ENCODE peak calls at places on chromosome 22, in eight cellular contexts. One of them, this sample, is unnamed.

GRCh38 chr22:50545522-50546325 is at the start of gene KLHDC7B:
- DNase-seq in esophagus squamous epithelium: no peak
- DNase-seq in ovary: no peak
- DNase-seq in mesendoderm: peak; percentile 69
- DNase-seq in uterus: no peak
- DNase-seq in OCI-LY7: no peak
- DNase-seq in cardiac muscle cell: no peak
- DNase-seq in stomach: no peak
- DNase-seq in this sample: peak; percentile 46

GRCh38 chr22:19871023-19871844 is 16.6 kb upstream of the GNB1L start:
- DNase-seq in esophagus squamous epithelium: no peak
- DNase-seq in ovary: peak; percentile 6
- DNase-seq in mesendoderm: no peak
- DNase-seq in uterus: no peak
- DNase-seq in OCI-LY7: no peak
- DNase-seq in cardiac muscle cell: no peak
- DNase-seq in stomach: no peak
- DNase-seq in this sample: no peak

GRCh38 chr22:37338539-37339246 is 56.4 kb downstream of the CYTH4 start:
- DNase-seq in esophagus squamous epithelium: no peak
- DNase-seq in ovary: no peak
- DNase-seq in mesendoderm: no peak
- DNase-seq in uterus: no peak
- DNase-seq in OCI-LY7: no peak
- DNase-seq in cardiac muscle cell: no peak
- DNase-seq in stomach: peak; percentile 34
- DNase-seq in this sample: no peak

GRCh38 chr22:19536564-19536963 is 12.4 kb upstream of the CLDN5 start:
- DNase-seq in esophagus squamous epithelium: no peak
- DNase-seq in ovary: no peak
- DNase-seq in mesendoderm: no peak
- DNase-seq in uterus: no peak
- DNase-seq in OCI-LY7: no peak
- DNase-seq in cardiac muscle cell: no peak
- DNase-seq in stomach: no peak
- DNase-seq in this sample: no peak

GRCh38 chr22:35648066-35649025 is at the start of gene APOL6:
- DNase-seq in esophagus squamous epithelium: no peak
- DNase-seq in ovary: no peak
- DNase-seq in mesendoderm: no peak
- DNase-seq in uterus: peak; percentile 56
- DNase-seq in OCI-LY7: peak; percentile 81
- DNase-seq in cardiac muscle cell: peak; percentile 86
- DNase-seq in stomach: peak; percentile 46
- DNase-seq in this sample: peak; percentile 58

GRCh38 chr22:28123989-28124766 is 205.1 kb upstream of the PITPNB start:
- DNase-seq in esophagus squamous epithelium: no peak
- DNase-seq in ovary: no peak
- DNase-seq in mesendoderm: no peak
- DNase-seq in uterus: no peak
- DNase-seq in OCI-LY7: no peak
- DNase-seq in cardiac muscle cell: no peak
- DNase-seq in stomach: no peak
- DNase-seq in this sample: no peak

GRCh38 chr22:38494498-38494897 is 11.6 kb downstream of the DDX17 start:
- DNase-seq in esophagus squamous epithelium: no peak
- DNase-seq in ovary: no peak
- DNase-seq in mesendoderm: no peak
- DNase-seq in uterus: no peak
- DNase-seq in OCI-LY7: no peak
- DNase-seq in cardiac muscle cell: peak; percentile 51
- DNase-seq in stomach: no peak
- DNase-seq in this sample: no peak

GRCh38 chr22:25747245-25747944 is 5.4 kb downstream of the MYO18B start:
- DNase-seq in esophagus squamous epithelium: no peak
- DNase-seq in ovary: no peak
- DNase-seq in mesendoderm: no peak
- DNase-seq in uterus: peak; percentile 26
- DNase-seq in OCI-LY7: no peak
- DNase-seq in cardiac muscle cell: peak; percentile 90
- DNase-seq in stomach: peak; percentile 74
- DNase-seq in this sample: peak; percentile 93

GRCh38 chr22:39219071-39220050 is 25.4 kb downstream of the PDGFB start:
- DNase-seq in esophagus squamous epithelium: no peak
- DNase-seq in ovary: no peak
- DNase-seq in mesendoderm: peak; percentile 75
- DNase-seq in uterus: peak; percentile 5
- DNase-seq in OCI-LY7: no peak
- DNase-seq in cardiac muscle cell: no peak
- DNase-seq in stomach: no peak
- DNase-seq in this sample: no peak

GRCh38 chr22:39973656-39974055 is 13.5 kb downstream of the TMA7B start:
- DNase-seq in esophagus squamous epithelium: no peak
- DNase-seq in ovary: no peak
- DNase-seq in mesendoderm: no peak
- DNase-seq in uterus: no peak
- DNase-seq in OCI-LY7: no peak
- DNase-seq in cardiac muscle cell: no peak
- DNase-seq in stomach: no peak
- DNase-seq in this sample: no peak

GRCh38 chr22:37290737-37291136 is 8.4 kb downstream of the CYTH4 start:
- DNase-seq in esophagus squamous epithelium: no peak
- DNase-seq in ovary: no peak
- DNase-seq in mesendoderm: no peak
- DNase-seq in uterus: no peak
- DNase-seq in OCI-LY7: no peak
- DNase-seq in cardiac muscle cell: no peak
- DNase-seq in stomach: no peak
- DNase-seq in this sample: no peak

GRCh38 chr22:29786026-29786425 is 18.9 kb downstream of the UQCR10 start:
- DNase-seq in esophagus squamous epithelium: no peak
- DNase-seq in ovary: no peak
- DNase-seq in mesendoderm: no peak
- DNase-seq in uterus: no peak
- DNase-seq in OCI-LY7: no peak
- DNase-seq in cardiac muscle cell: no peak
- DNase-seq in stomach: peak; percentile 66
- DNase-seq in this sample: no peak

GRCh38 chr22:29787371-29787980 is 20.3 kb downstream of the UQCR10 start:
- DNase-seq in esophagus squamous epithelium: no peak
- DNase-seq in ovary: no peak
- DNase-seq in mesendoderm: no peak
- DNase-seq in uterus: no peak
- DNase-seq in OCI-LY7: no peak
- DNase-seq in cardiac muscle cell: no peak
- DNase-seq in stomach: no peak
- DNase-seq in this sample: no peak

GRCh38 chr22:29784451-29785361 is 17.5 kb downstream of the UQCR10 start:
- DNase-seq in esophagus squamous epithelium: no peak
- DNase-seq in ovary: peak; percentile 64
- DNase-seq in mesendoderm: no peak
- DNase-seq in uterus: no peak
- DNase-seq in OCI-LY7: no peak
- DNase-seq in cardiac muscle cell: peak; percentile 71
- DNase-seq in stomach: peak; percentile 44
- DNase-seq in this sample: no peak

GRCh38 chr22:29790061-29790460 is 22.9 kb downstream of the UQCR10 start:
- DNase-seq in esophagus squamous epithelium: no peak
- DNase-seq in ovary: no peak
- DNase-seq in mesendoderm: no peak
- DNase-seq in uterus: no peak
- DNase-seq in OCI-LY7: no peak
- DNase-seq in cardiac muscle cell: no peak
- DNase-seq in stomach: no peak
- DNase-seq in this sample: no peak

DNA sequence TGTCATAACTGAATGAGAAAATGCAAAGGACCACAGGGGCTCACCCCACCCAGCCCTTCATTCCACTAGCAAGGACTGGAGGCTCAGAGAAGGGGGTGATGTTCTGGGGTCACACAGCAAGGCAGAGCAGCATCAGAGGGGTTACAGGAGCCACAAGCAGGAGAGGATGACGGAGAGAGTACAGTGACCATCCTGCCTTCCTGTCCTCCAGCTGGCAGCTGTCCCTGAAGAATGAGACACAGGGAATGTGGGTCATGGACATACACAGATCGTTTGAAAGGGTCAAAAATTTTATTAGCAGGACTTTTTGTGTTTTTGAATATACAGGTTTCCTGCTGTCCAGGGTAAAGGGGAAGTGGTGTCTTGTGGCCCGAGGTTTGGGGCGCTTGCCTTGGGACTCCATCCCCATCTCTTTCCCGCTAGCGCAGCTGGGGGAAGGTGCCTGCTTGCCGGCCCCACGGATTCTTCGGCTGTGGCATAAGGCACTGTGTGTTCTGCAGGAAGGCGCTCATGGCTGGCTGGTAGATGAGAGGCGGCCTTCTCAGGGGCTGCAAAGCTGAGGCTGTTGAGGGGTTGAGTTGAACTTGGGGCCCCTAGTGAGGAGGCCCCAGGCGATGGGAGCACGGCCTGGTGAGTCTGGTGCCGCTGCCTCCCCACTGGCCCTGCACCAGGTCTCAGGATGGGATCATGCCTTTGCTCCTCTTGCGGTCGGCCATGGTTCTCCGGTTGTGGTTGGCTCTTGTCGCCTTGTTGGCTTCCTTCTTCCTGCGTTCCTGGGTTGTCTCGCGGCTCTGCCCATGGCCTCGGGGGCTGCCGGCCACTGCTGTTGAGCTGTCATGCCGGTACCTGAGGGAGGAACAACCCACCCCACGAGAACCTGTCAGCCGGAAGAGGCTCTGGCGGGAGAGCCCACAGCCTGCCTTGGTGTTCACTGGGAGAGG is 21.4 kb downstream of the UQCR10 start:
- DNase-seq in esophagus squamous epithelium: no peak
- DNase-seq in ovary: no peak
- DNase-seq in mesendoderm: no peak
- DNase-seq in uterus: no peak
- DNase-seq in OCI-LY7: no peak
- DNase-seq in cardiac muscle cell: no peak
- DNase-seq in stomach: no peak
- DNase-seq in this sample: no peak
- H3K27ac ChIP-seq in esophagus squamous epithelium: no peak overlapping the region
- H3K27ac ChIP-seq in ovary: no peak overlapping the region
- H3K27ac ChIP-seq in mesendoderm: no peak overlapping the region
- H3K27ac ChIP-seq in uterus: no peak overlapping the region
- H3K27ac ChIP-seq in OCI-LY7: no peak overlapping the region
- H3K27ac ChIP-seq in cardiac muscle cell: no peak overlapping the region
- H3K27ac ChIP-seq in stomach: no peak overlapping the region
- H3K27ac ChIP-seq in this sample: no peak overlapping the region

DNA sequence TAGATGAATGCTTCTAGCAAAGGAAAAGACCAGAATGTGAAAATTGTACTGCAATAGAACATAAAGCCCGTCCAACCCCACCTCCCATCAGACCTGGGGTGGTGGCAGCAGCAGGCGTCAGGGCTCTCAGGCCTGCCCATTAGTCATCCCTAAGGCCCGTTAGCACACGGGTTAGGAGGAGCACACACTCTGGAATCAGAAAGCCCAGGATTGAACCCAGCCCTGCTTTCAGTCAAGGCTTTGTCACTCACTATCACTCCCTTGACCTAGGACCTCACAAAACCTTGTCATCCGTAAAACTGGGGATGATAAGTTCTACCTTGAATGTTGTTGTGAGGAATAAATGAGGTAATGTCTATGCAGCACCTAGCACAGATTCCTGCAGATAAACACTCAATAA is 26.9 kb downstream of the MICAL3 start:
- DNase-seq in esophagus squamous epithelium: no peak
- DNase-seq in ovary: no peak
- DNase-seq in mesendoderm: no peak
- DNase-seq in uterus: no peak
- DNase-seq in OCI-LY7: no peak
- DNase-seq in cardiac muscle cell: no peak
- DNase-seq in stomach: no peak
- DNase-seq in this sample: no peak
- H3K4me1 ChIP-seq in esophagus squamous epithelium: peaks cover 11% of the 10 kb centered on the region
- H3K4me1 ChIP-seq in ovary: peaks cover 7% of the 10 kb centered on the region
- H3K4me1 ChIP-seq in mesendoderm: no peaks in the 10 kb centered on the region
- H3K4me1 ChIP-seq in uterus: no peaks in the 10 kb centered on the region
- H3K4me1 ChIP-seq in OCI-LY7: peaks cover 79% of the 10 kb centered on the region
- H3K4me1 ChIP-seq in cardiac muscle cell: peaks cover 10% of the 10 kb centered on the region
- H3K4me1 ChIP-seq in stomach: peaks cover 17% of the 10 kb centered on the region
- H3K4me1 ChIP-seq in this sample: peaks cover 16% of the 10 kb centered on the region

GRCh38 chr22:46060292-46061123 is 83.5 kb upstream of the WNT7B start:
- DNase-seq in esophagus squamous epithelium: no peak
- DNase-seq in ovary: no peak
- DNase-seq in mesendoderm: no peak
- DNase-seq in uterus: peak; percentile 19
- DNase-seq in OCI-LY7: no peak
- DNase-seq in cardiac muscle cell: no peak
- DNase-seq in stomach: peak; percentile 23
- DNase-seq in this sample: no peak

GRCh38 chr22:46057762-46058420 is 80.9 kb upstream of the WNT7B start:
- DNase-seq in esophagus squamous epithelium: no peak
- DNase-seq in ovary: peak; percentile 52
- DNase-seq in mesendoderm: no peak
- DNase-seq in uterus: peak; percentile 64
- DNase-seq in OCI-LY7: peak; percentile 89
- DNase-seq in cardiac muscle cell: peak; percentile 51
- DNase-seq in stomach: peak; percentile 57
- DNase-seq in this sample: peak; percentile 76

GRCh38 chr22:46057206-46057605 is 80.2 kb upstream of the WNT7B start:
- DNase-seq in esophagus squamous epithelium: no peak
- DNase-seq in ovary: peak; percentile 71
- DNase-seq in mesendoderm: no peak
- DNase-seq in uterus: peak; percentile 61
- DNase-seq in OCI-LY7: peak; percentile 36
- DNase-seq in cardiac muscle cell: no peak
- DNase-seq in stomach: peak; percentile 25
- DNase-seq in this sample: no peak

GRCh38 chr22:46061124-46061410 is 84.1 kb upstream of the WNT7B start:
- DNase-seq in esophagus squamous epithelium: no peak
- DNase-seq in ovary: no peak
- DNase-seq in mesendoderm: no peak
- DNase-seq in uterus: no peak
- DNase-seq in OCI-LY7: no peak
- DNase-seq in cardiac muscle cell: no peak
- DNase-seq in stomach: no peak
- DNase-seq in this sample: no peak

GRCh38 chr22:46058591-46059519 is 81.9 kb upstream of the WNT7B start:
- DNase-seq in esophagus squamous epithelium: no peak
- DNase-seq in ovary: peak; percentile 53
- DNase-seq in mesendoderm: no peak
- DNase-seq in uterus: peak; percentile 43
- DNase-seq in OCI-LY7: no peak
- DNase-seq in cardiac muscle cell: no peak
- DNase-seq in stomach: peak; percentile 25
- DNase-seq in this sample: no peak
- H3K4me3 ChIP-seq in esophagus squamous epithelium: no peak overlapping the region
- H3K4me3 ChIP-seq in ovary: peak overlapping the region; percentile 87
- H3K4me3 ChIP-seq in mesendoderm: no peak overlapping the region
- H3K4me3 ChIP-seq in uterus: peak overlapping the region; percentile 65
- H3K4me3 ChIP-seq in OCI-LY7: peak overlapping the region; percentile 22
- H3K4me3 ChIP-seq in cardiac muscle cell: no peak overlapping the region
- H3K4me3 ChIP-seq in stomach: peak overlapping the region; percentile 68
- H3K4me3 ChIP-seq in this sample: peak overlapping the region; percentile 86

DNA sequence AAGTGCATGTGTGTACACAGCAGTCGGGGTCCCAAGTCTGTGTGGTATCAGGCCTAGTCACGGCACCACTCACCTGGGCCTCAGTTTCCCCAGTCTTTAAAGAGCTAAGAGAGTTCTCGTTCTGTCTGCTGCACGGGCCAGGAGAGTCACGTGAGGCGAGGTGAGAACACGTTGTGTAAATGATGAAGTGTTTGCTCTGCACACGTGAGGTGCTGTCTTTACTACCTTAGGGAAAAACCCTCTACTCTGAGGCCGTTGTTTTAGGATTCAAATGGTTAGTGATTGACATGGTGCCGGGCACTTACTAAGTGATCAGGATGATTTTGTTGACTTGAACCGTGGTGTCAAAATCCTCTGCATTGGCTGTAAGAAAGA is 86.5 kb upstream of the PPARA start:
- DNase-seq in esophagus squamous epithelium: no peak
- DNase-seq in ovary: peak; percentile 48
- DNase-seq in mesendoderm: no peak
- DNase-seq in uterus: peak; percentile 47
- DNase-seq in OCI-LY7: no peak
- DNase-seq in cardiac muscle cell: no peak
- DNase-seq in stomach: peak; percentile 44
- DNase-seq in this sample: peak; percentile 59
- H3K27ac ChIP-seq in esophagus squamous epithelium: peak overlapping the region; percentile 100
- H3K27ac ChIP-seq in ovary: peak overlapping the region; percentile 99
- H3K27ac ChIP-seq in mesendoderm: no peak overlapping the region
- H3K27ac ChIP-seq in uterus: peak overlapping the region; percentile 100
- H3K27ac ChIP-seq in OCI-LY7: no peak overlapping the region
- H3K27ac ChIP-seq in cardiac muscle cell: no peak overlapping the region
- H3K27ac ChIP-seq in stomach: peak overlapping the region; percentile 100
- H3K27ac ChIP-seq in this sample: peak overlapping the region; percentile 99

This sample was measured in psoas muscle.